ENCODE peak calls at places on chromosomes 16 and 17, in six cellular contexts. J is PC-3; L is GM23248; U is MM.1S; P is CD4-positive, alpha-beta memory T cell; Q is psoas muscle. Z is an unnamed sample.

GRCh38 chr17:77419547-77420475 is 279.0 kb downstream of the SEC14L1 start:
- DNase-seq in Q (no peak), J (peak; percentile 57), L (no peak), P (no peak), U (no peak), Z (no peak)

GRCh38 chr16:89697616-89698331 is 3.7 kb downstream of the SPATA2L start:
- DNase-seq in Q (no peak), U (no peak), L (no peak), J (no peak), P (no peak), Z (no peak)

GRCh38 chr16:10946308-10946707 is 1.9 kb downstream of the CLEC16A start:
- DNase-seq in J (no peak), L (no peak), Q (no peak), P (no peak), U (no peak), Z (no peak)

GRCh38 chr16:2935418-2935817 is 23.7 kb downstream of the FLYWCH1 start:
- DNase-seq in P (no peak), J (no peak), U (no peak), L (no peak), Q (no peak), Z (no peak)

GRCh38 chr17:68646626-68647526 is 45.7 kb upstream of the FAM20A start:
- DNase-seq in Q (no peak), U (no peak), J (peak; percentile 88), P (no peak), L (peak; percentile 21), Z (no peak)

GRCh38 chr16:54987081-54987480 is 56.4 kb downstream of the IRX5 start:
- DNase-seq in Q (no peak), U (no peak), L (no peak), P (no peak), J (no peak), Z (no peak)

GRCh38 chr16:10918294-10919002 is 23.8 kb downstream of the DEXI start:
- DNase-seq in L (peak; percentile 92), U (peak; percentile 85), Q (peak; percentile 90), P (peak; percentile 73), J (peak; percentile 95), Z (peak; percentile 83)

GRCh38 chr17:5249615-5250014 is 15.0 kb upstream of the SCIMP start:
- DNase-seq in P (peak; percentile 73), U (peak; percentile 79), J (peak; percentile 77), Q (peak; percentile 32), L (peak; percentile 78), Z (no peak)

GRCh38 chr17:43175213-43176118 is 4.5 kb downstream of the NBR1 start:
- DNase-seq in Q (no peak), J (peak; percentile 32), P (no peak), L (peak; percentile 74), U (no peak), Z (no peak)

GRCh38 chr16:31706318-31706717 is 167.3 kb upstream of the ZNF267 start:
- DNase-seq in Q (no peak), J (no peak), P (no peak), L (no peak), U (no peak), Z (no peak)

GRCh38 chr17:35596530-35597233 is 9.6 kb downstream of the AP2B1 start:
- DNase-seq in Q (no peak), U (no peak), L (no peak), J (no peak), P (no peak), Z (no peak)

GRCh38 chr17:60135951-60136666 is 13.7 kb upstream of the CA4 start:
- DNase-seq in U (no peak), Q (no peak), P (no peak), J (no peak), L (no peak), Z (no peak)

GRCh38 chr17:22459331-22459952 is 767.1 kb downstream of the KCNJ18 start:
- DNase-seq in Q (no peak), J (no peak), U (no peak), L (no peak), P (no peak), Z (no peak)

GRCh38 chr16:13403326-13403725 is 501.9 kb downstream of the SHISA9 start:
- DNase-seq in L (no peak), Q (no peak), P (no peak), U (no peak), J (no peak), Z (no peak)

GRCh38 chr16:70522216-70523000 is 946 bp downstream of the COG4 start:
- DNase-seq in P (no peak), L (no peak), U (peak; percentile 79), Q (no peak), J (no peak), Z (no peak)

GRCh38 chr17:74451557-74451956 is 14.9 kb upstream of the CD300A start:
- DNase-seq in J (no peak), L (no peak), U (no peak), Q (no peak), P (no peak), Z (no peak)

GRCh38 chr17:55660171-55660886 is 62.3 kb downstream of the TMEM100 start:
- DNase-seq in Q (no peak), J (no peak), P (no peak), U (no peak), L (peak; percentile 54), Z (no peak)

GRCh38 chr17:892958-893357 is 86.6 kb downstream of the NXN start:
- DNase-seq in J (no peak), U (no peak), L (no peak), Q (no peak), P (no peak), Z (no peak)

GRCh38 chr16:89116341-89117238 is 22.9 kb downstream of the ACSF3 start:
- DNase-seq in L (no peak), Q (peak; percentile 10), U (no peak), J (no peak), P (no peak), Z (no peak)

GRCh38 chr16:71676236-71676635 is 48.3 kb downstream of the PHLPP2 start:
- DNase-seq in J (no peak), U (no peak), Q (no peak), P (no peak), L (no peak), Z (no peak)

GRCh38 chr16:87582221-87582965 is 19.9 kb upstream of the JPH3 start:
- DNase-seq in U (no peak), J (no peak), P (no peak), Q (peak; percentile 61), L (peak; percentile 96), Z (no peak)

GRCh38 chr16:70152578-70153302 is 20.8 kb upstream of the CLEC18C start:
- DNase-seq in P (no peak), L (no peak), Q (no peak), J (no peak), U (no peak), Z (no peak)

GRCh38 chr16:28572659-28573510 is 19.2 kb downstream of the SGF29 start:
- DNase-seq in P (no peak), L (peak; percentile 19), Q (no peak), U (no peak), J (no peak), Z (no peak)

GRCh38 chr16:2857451-2858244 is at the start of gene PRSS22:
- DNase-seq in U (no peak), P (no peak), J (peak; percentile 66), L (peak; percentile 25), Q (no peak), Z (no peak)

GRCh38 chr17:78040561-78041400 is 82.3 kb downstream of the TNRC6C start:
- DNase-seq in J (peak; percentile 80), Q (peak; percentile 68), L (peak; percentile 85), P (peak; percentile 59), U (no peak), Z (peak; percentile 36)

GRCh38 chr16:51051671-51052070 is 99.4 kb downstream of the SALL1 start:
- DNase-seq in Q (no peak), J (no peak), L (no peak), U (no peak), P (no peak), Z (no peak)

GRCh38 chr17:35716897-35717839 is 14.3 kb upstream of the RASL10B start:
- DNase-seq in U (no peak), L (no peak), J (no peak), P (no peak), Q (no peak), Z (no peak)

GRCh38 chr17:47629826-47630225 is 19.9 kb upstream of the KPNB1 start:
- DNase-seq in P (no peak), L (no peak), U (no peak), Q (no peak), J (no peak), Z (no peak)
- H3K4me1 ChIP-seq in P (no peaks in the 10 kb centered on the region), L (no peaks in the 10 kb centered on the region), U (peaks cover 6% of the 10 kb centered on the region), Q (no peaks in the 10 kb centered on the region), J (no peaks in the 10 kb centered on the region), Z (no peaks in the 10 kb centered on the region)

DNA sequence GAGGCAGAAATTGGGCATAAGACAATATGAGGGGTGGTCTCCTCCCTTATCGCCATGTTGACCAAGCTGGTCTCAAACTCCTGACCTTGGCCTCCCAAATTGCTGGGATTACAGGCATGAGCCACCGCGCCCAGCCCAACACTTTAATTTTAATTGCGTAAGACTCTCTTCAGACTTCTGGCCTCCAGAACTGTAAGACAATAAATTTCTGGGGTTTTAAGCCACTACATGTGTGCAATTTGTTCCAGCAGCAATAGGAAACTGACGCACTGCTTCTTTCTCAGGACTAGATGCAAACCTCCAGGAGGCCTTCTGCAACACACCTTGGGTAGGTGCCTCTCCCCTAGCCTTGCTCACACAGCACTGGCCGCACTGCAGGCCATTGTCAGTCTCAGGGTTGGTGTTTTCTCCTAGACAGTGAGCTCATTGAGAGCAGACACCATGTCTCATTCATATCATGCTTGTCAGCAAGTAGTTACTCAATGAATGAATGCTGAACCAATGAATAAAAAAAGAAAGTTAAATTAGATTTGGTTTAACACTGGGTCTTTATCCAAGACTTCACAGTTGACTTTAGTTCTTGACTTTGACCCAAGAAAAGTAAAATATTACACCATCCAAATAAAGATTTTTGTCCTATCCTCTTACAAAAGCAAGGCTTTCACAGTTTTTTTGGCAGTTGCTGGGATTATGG is 5.5 kb upstream of the ACSF2 start:
- DNase-seq in L (peak; percentile 70), Q (no peak), J (no peak), P (no peak), U (no peak), Z (no peak)
- H3K27ac ChIP-seq in L (peak overlapping the region; percentile 42), Q (no peak overlapping the region), J (no peak overlapping the region), P (peak overlapping the region; percentile 46), U (no peak overlapping the region), Z (peak overlapping the region; percentile 72)

DNA sequence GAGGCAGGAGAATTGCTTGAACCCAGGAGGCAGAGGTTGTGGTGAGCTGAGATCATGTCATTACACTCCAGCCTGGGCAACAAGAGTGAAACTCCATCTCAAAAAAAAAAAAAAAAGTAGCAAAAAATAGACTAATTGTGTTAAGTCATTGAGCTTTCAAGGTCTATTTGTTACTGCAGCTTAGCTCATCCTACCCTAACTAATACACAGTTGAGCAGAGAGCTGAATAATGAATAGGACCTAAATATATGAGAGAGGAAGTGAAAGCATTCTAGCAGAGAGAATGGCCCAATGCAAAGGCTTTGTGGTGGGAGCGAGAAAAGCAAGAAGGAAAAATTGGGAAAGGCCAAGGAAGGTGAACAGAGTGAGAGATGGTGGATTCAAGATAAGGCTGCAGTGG is 128.3 kb downstream of the AXIN2 start:
- DNase-seq in J (no peak), U (no peak), Q (no peak), L (no peak), P (no peak), Z (no peak)
- H3K4me1 ChIP-seq in J (no peaks in the 10 kb centered on the region), U (no peaks in the 10 kb centered on the region), Q (no peaks in the 10 kb centered on the region), L (no peaks in the 10 kb centered on the region), P (peaks cover 12% of the 10 kb centered on the region), Z (peaks cover 25% of the 10 kb centered on the region)

DNA sequence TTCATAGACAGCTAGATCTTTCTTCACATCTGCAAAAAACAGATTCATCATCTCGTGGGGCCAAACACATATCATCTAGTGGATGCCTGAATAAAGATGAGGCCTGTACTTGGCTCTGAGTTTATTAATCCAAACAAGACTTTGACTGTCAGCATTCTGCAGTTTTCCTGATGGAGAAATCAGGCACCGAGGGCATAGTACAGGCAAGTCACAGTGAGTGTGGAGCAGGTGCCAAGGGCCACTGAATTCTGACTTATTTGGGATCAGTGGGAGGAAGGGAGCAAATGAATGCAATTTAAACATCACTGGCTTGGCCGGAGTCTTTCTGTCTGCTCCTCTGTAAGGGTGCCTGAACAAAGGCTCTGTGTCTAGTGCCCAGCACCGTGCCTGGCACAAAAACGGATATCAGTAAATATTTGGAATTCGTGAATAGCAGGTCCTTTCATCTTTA is 975 bp downstream of the CFAP20 start:
- DNase-seq in U (peak; percentile 9), L (peak; percentile 34), Q (no peak), J (no peak), P (no peak), Z (no peak)
- H3K27ac ChIP-seq in U (peak overlapping the region; percentile 94), L (peak overlapping the region; percentile 95), Q (peak overlapping the region; percentile 86), J (no peak overlapping the region), P (peak overlapping the region; percentile 82), Z (peak overlapping the region; percentile 90)

Z was measured in naive thymus-derived CD4-positive, alpha-beta T cell.